ENCODE peak calls at places on chromosomes 1 and 21, in four cellular contexts. One of them, this sample, is unnamed.
A peak's percentile ranks its signal among the peaks of the same experiment; 100 is the strongest.

GRCh38 chr1:94036721-94037120 is 84.2 kb downstream of the ABCA4 start:
- DNase-seq in globus pallidus: no peak
- DNase-seq in EL: peak; percentile 77
- DNase-seq in epithelial cell of esophagus: no peak
- DNase-seq in this sample: no peak

GRCh38 chr1:23646086-23646485 is 45.5 kb upstream of the RPL11 start:
- DNase-seq in EL: no peak
- DNase-seq in globus pallidus: no peak
- DNase-seq in epithelial cell of esophagus: peak; percentile 58
- DNase-seq in this sample: no peak

GRCh38 chr1:2300851-2301606 is 72.9 kb downstream of the SKI start:
- DNase-seq in epithelial cell of esophagus: no peak
- DNase-seq in globus pallidus: peak; percentile 62
- DNase-seq in EL: peak; percentile 56
- DNase-seq in this sample: peak; percentile 98

GRCh38 chr1:6936308-6936675 is 151.0 kb downstream of the CAMTA1 start:
- DNase-seq in globus pallidus: no peak
- DNase-seq in epithelial cell of esophagus: no peak
- DNase-seq in EL: no peak
- DNase-seq in this sample: no peak

GRCh38 chr1:230517786-230518185 is 91.7 kb upstream of the PGBD5 start:
- DNase-seq in epithelial cell of esophagus: peak; percentile 9
- DNase-seq in globus pallidus: peak; percentile 40
- DNase-seq in EL: no peak
- DNase-seq in this sample: no peak

GRCh38 chr21:31330144-31330483 is 13.9 kb downstream of the TIAM1 start:
- DNase-seq in EL: no peak
- DNase-seq in globus pallidus: no peak
- DNase-seq in epithelial cell of esophagus: no peak
- DNase-seq in this sample: no peak

GRCh38 chr1:93585059-93585966 is 96.3 kb downstream of the BCAR3 start:
- DNase-seq in epithelial cell of esophagus: peak; percentile 59
- DNase-seq in globus pallidus: peak; percentile 47
- DNase-seq in EL: peak; percentile 30
- DNase-seq in this sample: no peak

GRCh38 chr1:231040019-231040799 is at the start of gene FAM89A:
- DNase-seq in epithelial cell of esophagus: peak; percentile 55
- DNase-seq in EL: peak; percentile 50
- DNase-seq in globus pallidus: peak; percentile 48
- DNase-seq in this sample: peak; percentile 59

GRCh38 chr1:69982992-69983391 is 222.4 kb downstream of the LRRC40 start:
- DNase-seq in epithelial cell of esophagus: peak; percentile 10
- DNase-seq in globus pallidus: no peak
- DNase-seq in EL: peak; percentile 72
- DNase-seq in this sample: no peak

GRCh38 chr1:151612506-151613274 is 840 bp downstream of the SNX27 start:
- DNase-seq in EL: peak; percentile 43
- DNase-seq in globus pallidus: peak; percentile 33
- DNase-seq in epithelial cell of esophagus: no peak
- DNase-seq in this sample: peak; percentile 9

GRCh38 chr1:28592314-28593071 is 428 bp downstream of the RAB42 start:
- DNase-seq in globus pallidus: no peak
- DNase-seq in EL: peak; percentile 21
- DNase-seq in epithelial cell of esophagus: no peak
- DNase-seq in this sample: no peak

GRCh38 chr1:196590012-196590708 is 18.1 kb downstream of the KCNT2 start:
- DNase-seq in EL: no peak
- DNase-seq in globus pallidus: no peak
- DNase-seq in epithelial cell of esophagus: no peak
- DNase-seq in this sample: no peak

GRCh38 chr1:173869108-173869359 is 854 bp downstream of the ZBTB37 start:
- DNase-seq in globus pallidus: no peak
- DNase-seq in epithelial cell of esophagus: no peak
- DNase-seq in EL: no peak
- DNase-seq in this sample: no peak

GRCh38 chr1:53911442-53911841 is 17.5 kb downstream of the DIO1 start:
- DNase-seq in globus pallidus: no peak
- DNase-seq in epithelial cell of esophagus: no peak
- DNase-seq in EL: no peak
- DNase-seq in this sample: no peak

GRCh38 chr1:109304221-109304915 is 2.4 kb downstream of the MYBPHL start:
- DNase-seq in globus pallidus: peak; percentile 97
- DNase-seq in epithelial cell of esophagus: no peak
- DNase-seq in EL: no peak
- DNase-seq in this sample: no peak

GRCh38 chr1:81693316-81693715 is 107.4 kb upstream of the ADGRL2 start:
- DNase-seq in EL: no peak
- DNase-seq in epithelial cell of esophagus: no peak
- DNase-seq in globus pallidus: no peak
- DNase-seq in this sample: no peak

GRCh38 chr1:206703647-206704046 is 18.9 kb downstream of the MAPKAPK2 start:
- DNase-seq in globus pallidus: no peak
- DNase-seq in epithelial cell of esophagus: no peak
- DNase-seq in EL: no peak
- DNase-seq in this sample: peak; percentile 68

GRCh38 chr1:30847358-30847972 is 61.1 kb downstream of the SDC3 start:
- DNase-seq in EL: peak; percentile 34
- DNase-seq in globus pallidus: peak; percentile 94
- DNase-seq in epithelial cell of esophagus: peak; percentile 30
- DNase-seq in this sample: no peak

GRCh38 chr1:115184951-115185331 is 95.6 kb upstream of the TSPAN2 start:
- DNase-seq in globus pallidus: no peak
- DNase-seq in epithelial cell of esophagus: peak; percentile 88
- DNase-seq in EL: peak; percentile 77
- DNase-seq in this sample: no peak

GRCh38 chr1:19445417-19446342 is 39.7 kb downstream of the CAPZB start:
- DNase-seq in globus pallidus: no peak
- DNase-seq in EL: peak; percentile 56
- DNase-seq in epithelial cell of esophagus: no peak
- DNase-seq in this sample: no peak

GRCh38 chr1:179300112-179300511 is 6.5 kb downstream of the SOAT1 start:
- DNase-seq in epithelial cell of esophagus: no peak
- DNase-seq in EL: no peak
- DNase-seq in globus pallidus: no peak
- DNase-seq in this sample: peak; percentile 11

GRCh38 chr1:27603962-27604578 is at the start of gene AHDC1:
- DNase-seq in globus pallidus: peak; percentile 82
- DNase-seq in EL: peak; percentile 92
- DNase-seq in epithelial cell of esophagus: peak; percentile 96
- DNase-seq in this sample: peak; percentile 90

GRCh38 chr1:222643603-222643936 is 25.7 kb downstream of the MIA3 start:
- DNase-seq in EL: no peak
- DNase-seq in globus pallidus: no peak
- DNase-seq in epithelial cell of esophagus: no peak
- DNase-seq in this sample: no peak

GRCh38 chr21:26389971-26390641 is 183.0 kb downstream of the CYYR1 start:
- DNase-seq in epithelial cell of esophagus: peak; percentile 100
- DNase-seq in EL: peak; percentile 92
- DNase-seq in globus pallidus: no peak
- DNase-seq in this sample: no peak

GRCh38 chr21:22352088-22352487 is 1353.9 kb downstream of the NCAM2 start:
- DNase-seq in globus pallidus: no peak
- DNase-seq in epithelial cell of esophagus: no peak
- DNase-seq in EL: no peak
- DNase-seq in this sample: no peak

GRCh38 chr1:246786606-246787238 is 62.5 kb downstream of the SCCPDH start:
- DNase-seq in EL: no peak
- DNase-seq in globus pallidus: no peak
- DNase-seq in epithelial cell of esophagus: no peak
- DNase-seq in this sample: no peak

GRCh38 chr1:21626921-21627339 is 42.2 kb downstream of the RAP1GAP start:
- DNase-seq in globus pallidus: no peak
- DNase-seq in EL: peak; percentile 33
- DNase-seq in epithelial cell of esophagus: peak; percentile 76
- DNase-seq in this sample: no peak

GRCh38 chr21:25456672-25457071 is 150.6 kb downstream of the MRPL39 start:
- DNase-seq in globus pallidus: no peak
- DNase-seq in epithelial cell of esophagus: no peak
- DNase-seq in EL: peak; percentile 34
- DNase-seq in this sample: peak; percentile 26

GRCh38 chr1:31751822-31752241 is 12.3 kb downstream of the ADGRB2 start:
- DNase-seq in globus pallidus: no peak
- DNase-seq in EL: no peak
- DNase-seq in epithelial cell of esophagus: no peak
- DNase-seq in this sample: no peak

GRCh38 chr1:15923241-15923640 is 52.7 kb downstream of the ZBTB17 start:
- DNase-seq in epithelial cell of esophagus: peak; percentile 94
- DNase-seq in globus pallidus: no peak
- DNase-seq in EL: peak; percentile 73
- DNase-seq in this sample: no peak

GRCh38 chr1:85172684-85173337 is 28.0 kb downstream of the SYDE2 start:
- DNase-seq in globus pallidus: no peak
- DNase-seq in epithelial cell of esophagus: peak; percentile 5
- DNase-seq in EL: no peak
- DNase-seq in this sample: no peak

GRCh38 chr1:228333739-228334115 is 72.9 kb downstream of the TRIM11 start:
- DNase-seq in epithelial cell of esophagus: no peak
- DNase-seq in EL: no peak
- DNase-seq in globus pallidus: no peak
- DNase-seq in this sample: no peak

GRCh38 chr1:234893725-234894630 is 234.7 kb downstream of the TOMM20 start:
- DNase-seq in EL: peak; percentile 76
- DNase-seq in epithelial cell of esophagus: peak; percentile 83
- DNase-seq in globus pallidus: no peak
- DNase-seq in this sample: no peak

GRCh38 chr1:117656202-117656641 is 50.4 kb downstream of the TENT5C start:
- DNase-seq in EL: no peak
- DNase-seq in globus pallidus: no peak
- DNase-seq in epithelial cell of esophagus: no peak
- DNase-seq in this sample: peak; percentile 89

GRCh38 chr1:36924282-36924791 is 110.0 kb downstream of the GRIK3 start:
- DNase-seq in EL: peak; percentile 11
- DNase-seq in globus pallidus: peak; percentile 51
- DNase-seq in epithelial cell of esophagus: peak; percentile 26
- DNase-seq in this sample: peak; percentile 14